ENCODE peak calls at places on chromosomes 7 and 10, in nine cellular contexts. M is IMR-90, D is HCT116, I is stomach, S is prostate gland, G is heart left ventricle, O is upper lobe of left lung, H is endothelial cell of umbilical vein, X is right lobe of liver. A is an unnamed sample. For H3K27me3, the result is how much of the 10 kb centered on the place peaks cover.

GRCh38 chr10:87598700-87599099 is 61.0 kb upstream of the PAPSS2 start:
- DNase-seq in S (no peak), O (no peak), I (no peak), G (no peak), X (no peak), M (no peak), D (no peak), H (no peak), A (no peak)

GRCh38 chr7:28550580-28551205 is 138.4 kb downstream of the CREB5 start:
- DNase-seq in O (no peak), S (no peak), H (no peak), X (no peak), M (no peak), I (no peak), D (no peak), G (no peak), A (no peak)

GRCh38 chr10:1050145-1050544 is 1.2 kb upstream of the IDI1 start:
- DNase-seq in H (peak), X (no peak), G (no peak), S (no peak), D (no peak), M (peak), O (no peak), I (no peak), A (no peak)

GRCh38 chr7:116511552-116512523 is 12.3 kb downstream of the CAV2 start:
- DNase-seq in I (no peak), H (peak), S (no peak), G (peak), M (peak), D (peak), O (no peak), X (peak), A (peak)

GRCh38 chr7:50940621-50941020 is 157.9 kb upstream of the GRB10 start:
- DNase-seq in X (no peak), M (no peak), I (no peak), S (no peak), D (no peak), H (no peak), G (no peak), O (no peak), A (no peak)

GRCh38 chr7:84484502-84485079 is 290.0 kb upstream of the SEMA3A start:
- DNase-seq in O (no peak), H (no peak), D (no peak), M (peak), X (no peak), G (no peak), I (no peak), S (no peak), A (no peak)

GRCh38 chr7:28272461-28272877 is 91.9 kb upstream of the JAZF1 start:
- DNase-seq in S (no peak), H (peak), X (peak), M (peak), I (peak), G (peak), O (peak), D (peak), A (peak)

GRCh38 chr7:126041472-126041871 is 1111.8 kb upstream of the POT1 start:
- DNase-seq in M (no peak), X (no peak), D (no peak), G (no peak), I (no peak), S (no peak), H (no peak), O (no peak), A (no peak)

GRCh38 chr7:52021343-52021742 is 704.7 kb upstream of the COBL start:
- DNase-seq in S (no peak), O (no peak), D (no peak), H (no peak), M (no peak), G (no peak), X (no peak), I (no peak), A (no peak)

GRCh38 chr10:12484945-12485805 is 135.8 kb downstream of the CAMK1D start:
- DNase-seq in I (peak), M (no peak), G (peak), H (no peak), S (no peak), D (no peak), X (peak), O (no peak), A (no peak)

GRCh38 chr10:47241256-47241655 is 58.7 kb upstream of the GDF10 start:
- DNase-seq in X (no peak), O (no peak), H (no peak), I (no peak), D (no peak), G (no peak), S (no peak), M (no peak), A (no peak)

GRCh38 chr10:62050627-62050924 is 149.1 kb downstream of the ARID5B start:
- DNase-seq in H (no peak), O (no peak), X (no peak), I (no peak), D (no peak), G (no peak), S (no peak), M (no peak), A (no peak)

GRCh38 chr10:122703483-122704448 is 4.1 kb upstream of the C10orf120 start:
- DNase-seq in X (peak), H (peak), D (peak), G (peak), M (peak), S (peak), I (peak), O (peak), A (peak)

GRCh38 chr10:128779457-128779856 is 653.2 kb upstream of the MKI67 start:
- DNase-seq in I (no peak), D (no peak), O (no peak), X (no peak), H (no peak), S (no peak), G (no peak), M (no peak), A (no peak)

DNA sequence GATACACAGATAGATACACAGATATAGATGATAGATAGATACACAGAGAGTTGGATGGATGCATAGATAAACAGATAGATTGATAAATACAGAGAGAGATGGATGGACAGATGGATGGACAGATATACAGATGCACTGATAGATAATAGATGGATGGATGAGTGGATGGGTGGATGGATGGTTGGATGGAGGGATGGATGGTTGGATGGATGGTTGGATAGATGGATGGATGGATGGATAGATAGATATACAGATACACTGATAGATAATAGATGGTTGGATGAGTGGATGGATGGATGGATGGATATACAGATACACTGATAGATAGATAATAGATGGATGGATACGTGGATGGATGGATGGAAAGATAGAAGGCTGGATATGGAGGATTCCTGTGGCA is 290.0 kb upstream of the SHH start:
- DNase-seq in G (no peak), H (no peak), M (no peak), I (no peak), O (no peak), S (no peak), X (no peak), D (no peak), A (no peak)
- H3K27me3 ChIP-seq in G (under half), H (under half), M (under half), I (under half), O (under half), S (under half), X (under half), D (under half), A (under half)

DNA sequence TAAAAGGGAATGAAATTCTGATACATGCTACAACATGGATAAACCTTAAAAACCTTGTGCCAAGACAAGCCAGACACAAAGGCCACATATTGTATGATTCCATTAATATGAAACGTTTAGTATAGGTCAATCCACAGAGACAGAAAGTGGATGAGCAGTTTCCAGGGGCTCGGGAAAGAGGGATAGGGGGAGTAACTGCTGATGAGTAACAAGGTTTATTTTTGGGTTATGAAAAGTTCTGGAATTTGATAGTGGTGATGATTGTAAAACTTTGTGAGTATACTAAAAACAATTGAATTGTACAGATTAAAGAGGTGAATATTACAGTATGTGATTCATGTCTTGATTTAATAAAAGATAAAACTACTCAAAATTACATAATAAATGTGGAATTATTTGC is 19.1 kb upstream of the SLC13A1 start:
- DNase-seq in O (no peak), H (no peak), M (no peak), I (no peak), D (no peak), S (no peak), G (no peak), X (no peak), A (no peak)
- TF ChIP-seq CTCF in O (no peak), H (no peak), M (no peak), I (no peak), D (no peak), S (no peak), G (no peak), X (no peak), A (no peak)

DNA sequence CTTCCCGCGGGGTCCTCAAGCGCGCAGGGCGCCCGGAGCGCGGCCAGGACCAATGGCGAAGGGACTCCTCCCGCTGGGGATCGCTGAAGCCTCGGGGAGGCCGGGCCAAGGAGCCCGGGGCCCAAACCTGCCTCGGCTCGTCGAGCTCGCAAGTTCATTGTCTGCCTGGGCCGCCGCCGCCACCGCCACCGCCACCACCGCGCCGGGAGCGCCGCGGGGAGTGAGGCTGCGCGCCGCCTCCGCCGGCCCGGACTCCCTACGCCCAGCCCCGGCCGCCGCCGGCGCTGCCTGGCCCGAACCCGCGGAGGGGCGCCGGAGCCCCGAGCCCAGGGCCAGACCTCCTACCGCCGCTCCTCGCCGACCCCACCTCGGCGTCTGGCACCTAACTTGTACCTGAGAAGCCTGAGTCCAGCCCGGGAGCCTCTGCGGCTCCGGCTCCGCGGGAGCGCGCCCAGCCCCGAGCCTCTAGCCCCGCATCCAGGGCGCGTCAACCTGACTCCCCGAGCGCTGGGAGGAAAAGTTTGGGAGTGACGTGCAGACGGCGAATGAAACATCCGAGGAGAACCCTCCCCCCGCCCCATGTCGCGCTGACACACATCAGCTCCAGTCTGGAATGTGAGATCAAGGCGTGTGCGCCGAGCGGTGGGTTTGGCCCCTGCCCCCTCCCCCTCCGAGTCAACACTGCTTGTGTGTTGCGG is at the start of gene CHST15:
- DNase-seq in O (peak), D (peak), G (peak), M (no peak), H (peak), X (peak), I (peak), S (peak), A (peak)
- TF ChIP-seq POLR2A in O (no peak), D (peak), G (no peak), M (no peak), H (no peak), X (peak), I (no peak), S (peak), A (peak)

GRCh38 chr10:86371116-86371515 is 4.5 kb upstream of the GRID1 start:
- DNase-seq in O (no peak), S (no peak), H (no peak), D (no peak), G (no peak), X (no peak), M (no peak), I (no peak), A (peak)
- H3K27me3 ChIP-seq in O (under half), S (under half), H (under half), D (under half), G (half or more), X (under half), M (half or more), I (under half), A (under half)

GRCh38 chr10:120607016-120607709 is 150.1 kb downstream of the PLPP4 start:
- DNase-seq in S (no peak), G (no peak), I (no peak), O (no peak), M (peak), X (no peak), H (peak), D (no peak), A (no peak)
- TF ChIP-seq CTCF in S (no peak), G (no peak), I (no peak), O (no peak), M (no peak), X (no peak), H (no peak), D (no peak), A (no peak)

GRCh38 chr7:157295338-157295737 is 41.5 kb upstream of the DNAJB6 start:
- DNase-seq in M (no peak), H (no peak), X (no peak), D (no peak), G (no peak), S (no peak), O (no peak), I (no peak), A (no peak)
- TF ChIP-seq POLR2A in M (no peak), H (no peak), X (no peak), D (no peak), G (no peak), S (no peak), O (no peak), I (no peak), A (no peak)